ENCODE peak calls at places on chromosome 10, in four cellular contexts. I, C, B and W are unnamed samples.

GRCh38 chr10:89710748-89711147 is 9.4 kb downstream of the KIF20B start:
- DNase-seq in I (peak), C (no peak), B (no peak), W (no peak)

GRCh38 chr10:22010973-22011408 is 7.5 kb upstream of the DNAJC1 start:
- DNase-seq in I (peak), C (no peak), B (no peak), W (no peak)

GRCh38 chr10:89120931-89121907 is 85.9 kb downstream of the CH25H start:
- DNase-seq in I (peak), C (no peak), B (no peak), W (no peak)

GRCh38 chr10:34954142-34954541 is 136.0 kb downstream of the CUL2 start:
- DNase-seq in I (no peak), C (no peak), B (no peak), W (no peak)

GRCh38 chr10:72133517-72133916 is 45.2 kb upstream of the SPOCK2 start:
- DNase-seq in I (peak), C (no peak), B (peak), W (no peak)

GRCh38 chr10:132209130-132209529 is 22.4 kb downstream of the DPYSL4 start:
- DNase-seq in I (peak), C (no peak), B (no peak), W (no peak)

GRCh38 chr10:129517680-129518057 is 50.6 kb downstream of the MGMT start:
- DNase-seq in I (no peak), C (no peak), B (peak), W (no peak)

GRCh38 chr10:68628576-68629127 is 68.5 kb downstream of the TET1 start:
- DNase-seq in I (peak), C (no peak), B (no peak), W (no peak)

GRCh38 chr10:30434273-30435067 is 486 bp downstream of the MAP3K8 start:
- DNase-seq in I (peak), C (peak), B (no peak), W (no peak)

DNA sequence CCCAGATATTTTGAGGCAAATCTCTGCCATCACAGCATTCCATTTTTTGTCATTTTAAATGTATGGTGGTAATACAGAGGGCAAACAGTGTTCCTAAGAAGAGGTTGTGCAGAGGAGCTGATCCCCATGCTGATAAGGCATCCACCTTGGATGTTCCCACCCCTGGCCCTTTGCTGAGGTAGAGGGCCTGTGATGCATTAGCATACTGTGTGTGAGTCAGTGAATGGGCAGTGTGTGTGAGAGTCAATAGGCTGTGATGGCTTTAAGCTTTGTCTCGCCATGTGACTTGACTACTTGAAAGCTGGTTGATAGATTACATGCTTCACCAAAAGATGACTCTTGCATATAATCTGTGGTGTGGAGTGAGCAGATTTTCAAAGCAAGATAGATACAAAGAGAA is 81.3 kb downstream of the INSYN2A start:
- DNase-seq in I (no peak), C (no peak), B (no peak), W (no peak)
- TF ChIP-seq CHD1 in I (no peak), C (no peak), B (no peak), W (no peak)

DNA sequence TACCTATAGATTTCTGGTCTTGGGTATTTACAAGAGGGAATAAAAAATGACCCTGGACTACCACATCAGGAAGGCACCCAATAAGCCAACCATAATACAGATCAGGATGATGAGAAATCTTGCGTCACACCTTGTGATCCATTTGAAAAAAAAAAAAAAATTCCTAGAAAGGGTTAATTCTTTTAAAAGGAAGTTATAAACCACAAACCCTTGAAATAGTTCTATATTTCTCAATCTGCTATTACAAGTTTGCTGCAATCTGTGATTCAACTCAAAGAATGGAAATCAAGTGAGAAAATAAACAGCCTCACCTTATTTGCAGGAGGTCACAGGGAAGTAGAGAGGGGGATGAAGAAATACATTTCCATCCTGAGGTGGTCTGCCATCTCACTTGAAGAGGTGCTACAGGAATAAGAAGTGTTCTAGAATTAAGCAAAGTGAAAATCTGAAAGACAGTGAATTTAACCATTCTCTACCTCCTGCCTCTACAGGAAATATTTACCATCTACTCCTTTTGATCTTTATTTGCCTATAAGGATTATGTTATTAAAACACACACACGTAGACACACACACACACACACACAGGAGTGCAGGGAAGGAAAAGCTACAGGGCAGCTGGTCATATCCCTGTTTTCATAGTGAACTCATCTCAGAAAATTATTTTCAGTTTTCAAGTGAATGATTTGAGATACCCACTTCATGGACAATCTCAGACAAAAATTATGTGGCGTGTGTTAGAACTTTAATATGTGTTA is 231.2 kb upstream of the CELF2 start:
- DNase-seq in I (peak), C (no peak), B (no peak), W (no peak)
- TF ChIP-seq CHD1 in I (no peak), C (no peak), B (no peak), W (no peak)

GRCh38 chr10:102678842-102679289 is 34.6 kb downstream of the TRIM8 start:
- DNase-seq in I (peak), C (peak), B (no peak), W (no peak)
- TF ChIP-seq CHD1 in I (no peak), C (no peak), B (no peak), W (no peak)

DNA sequence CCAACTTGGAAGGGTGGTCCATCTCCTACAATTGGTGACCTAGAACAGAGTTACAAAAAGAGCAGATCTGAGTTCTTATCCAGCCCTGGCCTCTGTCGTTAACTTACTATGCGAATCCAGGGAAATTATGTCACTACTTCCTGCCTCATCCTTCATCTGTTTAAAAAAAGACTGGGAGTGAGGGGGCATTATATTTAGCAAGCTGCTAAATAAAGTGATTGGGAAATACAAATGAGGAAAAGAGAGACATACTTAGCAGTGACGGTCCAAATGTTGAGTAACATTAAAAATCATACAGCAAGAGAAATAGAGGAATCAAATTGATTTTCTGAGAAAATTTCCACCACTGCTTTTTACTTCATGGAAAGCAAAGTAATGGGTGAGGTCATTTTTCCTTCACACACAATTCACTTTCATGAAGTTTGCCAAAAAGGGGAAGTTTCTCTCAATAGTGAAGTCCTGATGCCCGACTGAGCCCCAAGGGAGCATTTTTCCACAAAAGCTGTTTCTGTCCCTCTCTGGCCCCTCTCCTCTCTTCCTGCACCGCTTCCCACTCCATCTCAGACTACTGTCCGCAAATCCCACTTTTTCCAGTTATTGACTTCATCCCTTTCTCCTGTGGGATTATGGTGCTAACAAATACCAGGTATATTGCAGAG is 61.9 kb upstream of the ADO start:
- DNase-seq in I (peak), C (no peak), B (no peak), W (no peak)
- TF ChIP-seq CHD1 in I (no peak), C (no peak), B (no peak), W (no peak)

GRCh38 chr10:61835069-61835908 is 66.2 kb upstream of the ARID5B start:
- DNase-seq in I (peak), C (peak), B (peak), W (no peak)
- TF ChIP-seq CHD1 in I (no peak), C (no peak), B (no peak), W (no peak)